ENCODE peak calls at places on chromosome 3, in eight cellular contexts. One of them, this sample, is unnamed.

GRCh38 chr3:16203031-16203430 is 28.6 kb downstream of the GALNT15 start:
- DNase-seq in sigmoid colon: no peak
- DNase-seq in lung: no peak
- DNase-seq in right lobe of liver: no peak
- DNase-seq in pancreas: no peak
- DNase-seq in PC-3: peak
- DNase-seq in astrocyte of the spinal cord: peak
- DNase-seq in body of pancreas: no peak
- DNase-seq in this sample: peak

GRCh38 chr3:59364471-59364870 is 314.6 kb upstream of the CFAP20DC start:
- DNase-seq in sigmoid colon: no peak
- DNase-seq in pancreas: no peak
- DNase-seq in lung: no peak
- DNase-seq in PC-3: peak
- DNase-seq in body of pancreas: no peak
- DNase-seq in astrocyte of the spinal cord: peak
- DNase-seq in right lobe of liver: no peak
- DNase-seq in this sample: no peak

GRCh38 chr3:88150771-88151170 is 1.0 kb downstream of the C3orf38 start:
- DNase-seq in PC-3: no peak
- DNase-seq in body of pancreas: no peak
- DNase-seq in pancreas: no peak
- DNase-seq in sigmoid colon: no peak
- DNase-seq in lung: no peak
- DNase-seq in astrocyte of the spinal cord: peak
- DNase-seq in right lobe of liver: no peak
- DNase-seq in this sample: no peak

GRCh38 chr3:193656445-193656844 is 63.4 kb downstream of the OPA1 start:
- DNase-seq in body of pancreas: no peak
- DNase-seq in astrocyte of the spinal cord: no peak
- DNase-seq in PC-3: no peak
- DNase-seq in right lobe of liver: no peak
- DNase-seq in pancreas: no peak
- DNase-seq in sigmoid colon: no peak
- DNase-seq in lung: no peak
- DNase-seq in this sample: no peak

GRCh38 chr3:148816427-148816826 is 11.2 kb upstream of the CPB1 start:
- DNase-seq in right lobe of liver: no peak
- DNase-seq in astrocyte of the spinal cord: no peak
- DNase-seq in lung: no peak
- DNase-seq in sigmoid colon: no peak
- DNase-seq in body of pancreas: no peak
- DNase-seq in PC-3: no peak
- DNase-seq in pancreas: no peak
- DNase-seq in this sample: no peak

GRCh38 chr3:30353711-30354467 is 252.5 kb upstream of the TGFBR2 start:
- DNase-seq in sigmoid colon: no peak
- DNase-seq in body of pancreas: no peak
- DNase-seq in PC-3: peak
- DNase-seq in right lobe of liver: no peak
- DNase-seq in pancreas: no peak
- DNase-seq in lung: no peak
- DNase-seq in astrocyte of the spinal cord: no peak
- DNase-seq in this sample: no peak

GRCh38 chr3:170752571-170753155 is 117.3 kb downstream of the RPL22L1 start:
- DNase-seq in astrocyte of the spinal cord: no peak
- DNase-seq in pancreas: no peak
- DNase-seq in right lobe of liver: no peak
- DNase-seq in sigmoid colon: no peak
- DNase-seq in PC-3: no peak
- DNase-seq in body of pancreas: no peak
- DNase-seq in lung: no peak
- DNase-seq in this sample: no peak

GRCh38 chr3:158492685-158493084 is 78.3 kb upstream of the MLF1 start:
- DNase-seq in lung: no peak
- DNase-seq in right lobe of liver: no peak
- DNase-seq in PC-3: no peak
- DNase-seq in pancreas: no peak
- DNase-seq in sigmoid colon: no peak
- DNase-seq in astrocyte of the spinal cord: no peak
- DNase-seq in body of pancreas: no peak
- DNase-seq in this sample: no peak

GRCh38 chr3:25246921-25247320 is 181.1 kb upstream of the RARB start:
- DNase-seq in lung: no peak
- DNase-seq in pancreas: no peak
- DNase-seq in PC-3: no peak
- DNase-seq in sigmoid colon: no peak
- DNase-seq in body of pancreas: no peak
- DNase-seq in right lobe of liver: no peak
- DNase-seq in astrocyte of the spinal cord: no peak
- DNase-seq in this sample: no peak

GRCh38 chr3:136211547-136211946 is 15.4 kb upstream of the MSL2 start:
- DNase-seq in PC-3: no peak
- DNase-seq in body of pancreas: no peak
- DNase-seq in right lobe of liver: no peak
- DNase-seq in sigmoid colon: no peak
- DNase-seq in lung: no peak
- DNase-seq in pancreas: no peak
- DNase-seq in astrocyte of the spinal cord: no peak
- DNase-seq in this sample: no peak

GRCh38 chr3:36840453-36840921 is 76.1 kb upstream of the DCLK3 start:
- DNase-seq in pancreas: no peak
- DNase-seq in body of pancreas: no peak
- DNase-seq in lung: no peak
- DNase-seq in astrocyte of the spinal cord: no peak
- DNase-seq in sigmoid colon: no peak
- DNase-seq in PC-3: no peak
- DNase-seq in right lobe of liver: no peak
- DNase-seq in this sample: no peak

GRCh38 chr3:150202696-150203095 is 205.4 kb upstream of the TSC22D2 start:
- DNase-seq in lung: no peak
- DNase-seq in astrocyte of the spinal cord: no peak
- DNase-seq in PC-3: no peak
- DNase-seq in pancreas: no peak
- DNase-seq in right lobe of liver: no peak
- DNase-seq in sigmoid colon: no peak
- DNase-seq in body of pancreas: no peak
- DNase-seq in this sample: no peak

GRCh38 chr3:149085828-149086231 is 503 bp downstream of the HLTF start:
- DNase-seq in body of pancreas: no peak
- DNase-seq in sigmoid colon: peak
- DNase-seq in pancreas: no peak
- DNase-seq in astrocyte of the spinal cord: peak
- DNase-seq in PC-3: peak
- DNase-seq in lung: no peak
- DNase-seq in right lobe of liver: no peak
- DNase-seq in this sample: no peak

GRCh38 chr3:146159616-146160232 is 1.3 kb downstream of the PLOD2 start:
- DNase-seq in right lobe of liver: no peak
- DNase-seq in PC-3: no peak
- DNase-seq in pancreas: no peak
- DNase-seq in body of pancreas: no peak
- DNase-seq in sigmoid colon: no peak
- DNase-seq in lung: no peak
- DNase-seq in astrocyte of the spinal cord: no peak
- DNase-seq in this sample: no peak

GRCh38 chr3:196643201-196643749 is 3.8 kb downstream of the NRROS start:
- DNase-seq in right lobe of liver: no peak
- DNase-seq in body of pancreas: no peak
- DNase-seq in sigmoid colon: peak
- DNase-seq in PC-3: no peak
- DNase-seq in pancreas: no peak
- DNase-seq in lung: no peak
- DNase-seq in astrocyte of the spinal cord: no peak
- DNase-seq in this sample: no peak

GRCh38 chr3:122977645-122978466 is 49.7 kb downstream of the SEMA5B start:
- DNase-seq in pancreas: peak
- DNase-seq in body of pancreas: peak
- DNase-seq in right lobe of liver: no peak
- DNase-seq in lung: peak
- DNase-seq in sigmoid colon: no peak
- DNase-seq in PC-3: peak
- DNase-seq in astrocyte of the spinal cord: peak
- DNase-seq in this sample: peak

GRCh38 chr3:197482001-197482400 is 73.8 kb downstream of the BDH1 start:
- DNase-seq in right lobe of liver: no peak
- DNase-seq in PC-3: peak
- DNase-seq in pancreas: no peak
- DNase-seq in astrocyte of the spinal cord: peak
- DNase-seq in lung: no peak
- DNase-seq in body of pancreas: no peak
- DNase-seq in sigmoid colon: no peak
- DNase-seq in this sample: no peak

GRCh38 chr3:29143151-29143550 is 137.7 kb upstream of the RBMS3 start:
- DNase-seq in pancreas: no peak
- DNase-seq in astrocyte of the spinal cord: no peak
- DNase-seq in sigmoid colon: no peak
- DNase-seq in lung: no peak
- DNase-seq in body of pancreas: no peak
- DNase-seq in PC-3: no peak
- DNase-seq in right lobe of liver: no peak
- DNase-seq in this sample: no peak

GRCh38 chr3:29145370-29145769 is 135.5 kb upstream of the RBMS3 start:
- DNase-seq in lung: no peak
- DNase-seq in body of pancreas: no peak
- DNase-seq in pancreas: no peak
- DNase-seq in sigmoid colon: no peak
- DNase-seq in astrocyte of the spinal cord: no peak
- DNase-seq in right lobe of liver: no peak
- DNase-seq in PC-3: no peak
- DNase-seq in this sample: no peak

GRCh38 chr3:29141912-29142262 is 139.0 kb upstream of the RBMS3 start:
- DNase-seq in sigmoid colon: no peak
- DNase-seq in PC-3: no peak
- DNase-seq in astrocyte of the spinal cord: no peak
- DNase-seq in body of pancreas: no peak
- DNase-seq in pancreas: no peak
- DNase-seq in lung: no peak
- DNase-seq in right lobe of liver: no peak
- DNase-seq in this sample: no peak

GRCh38 chr3:29144361-29144760 is 136.5 kb upstream of the RBMS3 start:
- DNase-seq in astrocyte of the spinal cord: no peak
- DNase-seq in body of pancreas: no peak
- DNase-seq in pancreas: no peak
- DNase-seq in right lobe of liver: no peak
- DNase-seq in lung: no peak
- DNase-seq in sigmoid colon: no peak
- DNase-seq in PC-3: no peak
- DNase-seq in this sample: no peak

GRCh38 chr3:29144807-29145206 is 136.1 kb upstream of the RBMS3 start:
- DNase-seq in astrocyte of the spinal cord: peak
- DNase-seq in PC-3: peak
- DNase-seq in right lobe of liver: no peak
- DNase-seq in lung: no peak
- DNase-seq in sigmoid colon: peak
- DNase-seq in body of pancreas: no peak
- DNase-seq in pancreas: no peak
- DNase-seq in this sample: peak
- TF ChIP-seq CTCF in astrocyte of the spinal cord: peak
- TF ChIP-seq CTCF in PC-3: peak
- TF ChIP-seq CTCF in right lobe of liver: peak
- TF ChIP-seq CTCF in lung: no peak
- TF ChIP-seq CTCF in sigmoid colon: no peak
- TF ChIP-seq CTCF in body of pancreas: no peak
- TF ChIP-seq CTCF in pancreas: no peak
- TF ChIP-seq CTCF in this sample: no peak

GRCh38 chr3:129736070-129736469 is 129.6 kb upstream of the PLXND1 start:
- DNase-seq in astrocyte of the spinal cord: no peak
- DNase-seq in pancreas: no peak
- DNase-seq in body of pancreas: no peak
- DNase-seq in lung: no peak
- DNase-seq in PC-3: no peak
- DNase-seq in sigmoid colon: no peak
- DNase-seq in right lobe of liver: no peak
- DNase-seq in this sample: no peak
- H3K4me3 ChIP-seq in astrocyte of the spinal cord: no peak
- H3K4me3 ChIP-seq in pancreas: no peak
- H3K4me3 ChIP-seq in body of pancreas: no peak
- H3K4me3 ChIP-seq in lung: no peak
- H3K4me3 ChIP-seq in PC-3: no peak
- H3K4me3 ChIP-seq in sigmoid colon: no peak
- H3K4me3 ChIP-seq in right lobe of liver: no peak
- H3K4me3 ChIP-seq in this sample: no peak

DNA sequence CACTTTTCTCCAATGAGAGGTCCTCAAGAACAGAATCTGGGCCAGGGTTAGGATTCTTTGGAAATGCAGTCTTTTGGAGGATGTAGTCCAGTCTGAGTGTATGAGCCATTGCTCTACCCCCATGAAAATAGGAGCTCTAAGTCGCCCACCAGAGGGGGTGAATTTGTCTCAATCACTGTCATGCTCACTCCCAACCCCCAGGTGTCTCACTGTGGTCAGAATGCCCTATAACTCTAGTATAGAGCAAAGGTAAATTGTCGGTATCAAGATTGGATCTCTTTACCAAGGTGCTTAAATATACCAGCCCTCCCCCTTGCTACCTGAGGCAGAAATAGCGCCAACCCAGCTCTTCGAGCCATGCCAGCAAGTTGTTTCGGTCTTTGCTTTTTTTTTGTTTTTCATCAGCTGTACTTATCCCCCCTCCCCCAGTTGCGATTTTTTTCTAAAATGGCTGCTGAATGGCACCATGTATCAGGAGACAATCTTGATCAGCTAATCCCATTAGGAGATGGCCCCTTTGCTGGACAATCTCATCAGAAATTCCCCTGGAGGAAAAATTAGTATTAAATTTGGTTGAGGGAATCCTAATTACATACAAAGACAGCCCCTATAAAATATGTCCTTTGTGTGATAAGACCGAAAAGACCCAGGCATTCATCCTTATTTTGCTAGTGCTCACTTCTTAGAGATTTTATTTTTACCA is 130.7 kb downstream of the EBLN2 start:
- DNase-seq in right lobe of liver: no peak
- DNase-seq in lung: no peak
- DNase-seq in body of pancreas: no peak
- DNase-seq in PC-3: peak
- DNase-seq in sigmoid colon: no peak
- DNase-seq in astrocyte of the spinal cord: no peak
- DNase-seq in pancreas: no peak
- DNase-seq in this sample: no peak
- TF ChIP-seq CTCF in right lobe of liver: no peak
- TF ChIP-seq CTCF in lung: no peak
- TF ChIP-seq CTCF in body of pancreas: no peak
- TF ChIP-seq CTCF in PC-3: peak
- TF ChIP-seq CTCF in sigmoid colon: no peak
- TF ChIP-seq CTCF in astrocyte of the spinal cord: no peak
- TF ChIP-seq CTCF in pancreas: no peak
- TF ChIP-seq CTCF in this sample: peak

GRCh38 chr3:155313916-155314315 is 20.4 kb upstream of the STRIT1 start:
- DNase-seq in PC-3: no peak
- DNase-seq in lung: no peak
- DNase-seq in pancreas: no peak
- DNase-seq in body of pancreas: no peak
- DNase-seq in astrocyte of the spinal cord: no peak
- DNase-seq in right lobe of liver: no peak
- DNase-seq in sigmoid colon: no peak
- DNase-seq in this sample: no peak
- H3K4me3 ChIP-seq in PC-3: no peak
- H3K4me3 ChIP-seq in lung: no peak
- H3K4me3 ChIP-seq in pancreas: no peak
- H3K4me3 ChIP-seq in body of pancreas: no peak
- H3K4me3 ChIP-seq in astrocyte of the spinal cord: no peak
- H3K4me3 ChIP-seq in right lobe of liver: no peak
- H3K4me3 ChIP-seq in sigmoid colon: no peak
- H3K4me3 ChIP-seq in this sample: no peak

GRCh38 chr3:188283347-188283746 is 129.4 kb downstream of the LPP start:
- DNase-seq in astrocyte of the spinal cord: no peak
- DNase-seq in PC-3: no peak
- DNase-seq in pancreas: peak
- DNase-seq in right lobe of liver: peak
- DNase-seq in body of pancreas: peak
- DNase-seq in sigmoid colon: no peak
- DNase-seq in lung: peak
- DNase-seq in this sample: no peak
- TF ChIP-seq CTCF in astrocyte of the spinal cord: peak
- TF ChIP-seq CTCF in PC-3: no peak
- TF ChIP-seq CTCF in pancreas: no peak
- TF ChIP-seq CTCF in right lobe of liver: peak
- TF ChIP-seq CTCF in body of pancreas: peak
- TF ChIP-seq CTCF in sigmoid colon: no peak
- TF ChIP-seq CTCF in lung: no peak
- TF ChIP-seq CTCF in this sample: peak